ENCODE peak calls at places on chromosomes 5 and 9, in eight cellular contexts. T is prostate gland, P is hepatocyte, W is lower lobe of right lung, R is A549, Q is PC-3, K is heart right ventricle, J is psoas muscle. B is an unnamed sample. For H3K4me1, the result is how much of the 10 kb centered on the place peaks cover.

GRCh38 chr5:72510610-72511121 is 3.5 kb upstream of the ZNF366 start:
- DNase-seq in R (no peak), W (no peak), J (peak), T (no peak), K (peak), P (no peak), Q (peak), B (no peak)

GRCh38 chr9:111904889-111905288 is 8.3 kb downstream of the UGCG start:
- DNase-seq in P (no peak), R (no peak), Q (no peak), J (no peak), T (no peak), K (no peak), W (no peak), B (no peak)

GRCh38 chr5:122129332-122129731 is at the start of gene ZNF474:
- DNase-seq in Q (peak), P (peak), W (no peak), R (peak), T (peak), J (no peak), K (no peak), B (no peak)

GRCh38 chr5:153299891-153300290 is 190.6 kb upstream of the GRIA1 start:
- DNase-seq in K (no peak), J (no peak), Q (no peak), T (no peak), R (no peak), W (no peak), P (no peak), B (no peak)

GRCh38 chr9:98881836-98882568 is 61.7 kb upstream of the COL15A1 start:
- DNase-seq in K (no peak), W (no peak), Q (no peak), P (no peak), J (no peak), R (no peak), T (no peak), B (no peak)

GRCh38 chr9:107712390-107712789 is 222.8 kb upstream of the KLF4 start:
- DNase-seq in T (no peak), Q (peak), W (no peak), P (peak), J (no peak), R (peak), K (no peak), B (no peak)

GRCh38 chr5:105752801-105753200 is 1917.9 kb downstream of the EFNA5 start:
- DNase-seq in Q (peak), T (no peak), P (no peak), J (no peak), W (no peak), K (no peak), R (no peak), B (no peak)

GRCh38 chr5:177471610-177472356 is 1.7 kb downstream of the DBN1 start:
- DNase-seq in R (no peak), J (peak), K (peak), Q (no peak), W (no peak), T (no peak), P (no peak), B (no peak)

GRCh38 chr5:165334186-165334585 is 1828.8 kb downstream of the MAT2B start:
- DNase-seq in R (no peak), J (no peak), Q (peak), P (no peak), T (no peak), K (no peak), W (no peak), B (no peak)

GRCh38 chr9:107942870-107943269 is 453.3 kb upstream of the KLF4 start:
- DNase-seq in K (no peak), W (no peak), R (peak), Q (peak), T (no peak), J (no peak), P (no peak), B (no peak)

GRCh38 chr5:56757077-56757476 is 58.3 kb upstream of the MAP3K1 start:
- DNase-seq in T (no peak), R (no peak), J (no peak), W (no peak), Q (peak), P (no peak), K (no peak), B (peak)

GRCh38 chr5:10451137-10451824 is 9.6 kb downstream of the ROPN1L start:
- DNase-seq in J (no peak), R (no peak), T (no peak), W (no peak), Q (peak), K (no peak), P (no peak), B (no peak)

GRCh38 chr9:106861585-106862114 is 1.3 kb upstream of the ZNF462 start:
- DNase-seq in J (no peak), T (no peak), P (no peak), K (no peak), W (no peak), R (no peak), Q (no peak), B (no peak)

GRCh38 chr9:72524820-72525539 is 3.6 kb downstream of the TMC1 start:
- DNase-seq in J (no peak), W (no peak), P (peak), Q (peak), R (peak), T (peak), K (no peak), B (no peak)

GRCh38 chr5:62812653-62813329 is 234.2 kb downstream of the LRRC70 start:
- DNase-seq in R (no peak), K (no peak), Q (no peak), P (no peak), T (no peak), J (no peak), W (no peak), B (no peak)

GRCh38 chr5:67156976-67157583 is 39.5 kb downstream of the CD180 start:
- DNase-seq in P (peak), J (no peak), Q (peak), R (peak), T (no peak), K (no peak), W (no peak), B (peak)

GRCh38 chr9:112447283-112447761 is 39.3 kb upstream of the KIAA1958 start:
- DNase-seq in T (no peak), P (peak), Q (no peak), W (no peak), R (no peak), J (no peak), K (no peak), B (no peak)

GRCh38 chr9:89999176-89999533 is 394.3 kb downstream of the GADD45G start:
- DNase-seq in W (peak), P (no peak), K (no peak), J (no peak), Q (peak), T (peak), R (no peak), B (no peak)

GRCh38 chr9:134930404-134930803 is 12.7 kb upstream of the FCN1 start:
- DNase-seq in J (no peak), P (no peak), K (no peak), W (no peak), Q (no peak), T (no peak), R (no peak), B (no peak)

DNA sequence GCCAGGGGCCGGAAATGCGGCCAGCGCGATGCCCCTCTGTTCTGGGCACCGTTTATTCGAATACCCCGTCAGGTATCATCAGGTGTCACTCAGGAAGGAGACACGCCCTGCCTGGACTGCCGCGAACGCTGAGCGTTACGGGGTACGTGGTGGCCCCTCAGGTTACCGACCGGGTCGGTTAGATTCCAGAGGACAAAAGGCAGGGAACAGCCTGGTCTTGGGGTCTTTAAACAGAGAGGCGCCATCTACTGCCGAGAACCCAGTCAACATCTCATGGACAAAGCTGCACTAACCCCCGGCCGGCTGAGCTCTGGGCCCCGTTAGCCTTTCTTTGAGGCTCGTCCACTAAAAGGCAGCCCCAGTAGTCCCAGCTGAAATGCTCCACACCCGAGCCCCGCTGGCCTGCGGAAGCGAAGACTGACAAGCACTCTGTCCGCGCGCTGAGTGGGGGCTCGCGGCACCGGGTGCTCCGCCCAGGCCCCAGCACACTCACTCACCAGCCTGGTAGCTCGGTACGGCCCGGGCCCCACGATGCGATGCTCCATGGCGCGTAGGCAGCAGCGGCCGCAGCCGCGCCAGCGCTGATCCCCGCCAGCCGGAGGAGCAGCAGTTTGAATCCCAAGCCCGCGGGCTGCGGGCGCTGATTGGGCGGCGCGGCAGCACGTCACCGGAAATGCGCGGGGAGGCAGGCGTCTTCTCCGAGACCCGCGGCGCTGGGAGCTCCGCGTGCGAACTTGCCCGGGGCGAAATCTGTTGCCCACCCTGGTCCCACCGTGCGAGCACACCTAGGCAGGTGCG is at the start of gene DEPDC1B:
- DNase-seq in R (peak), T (peak), J (peak), P (peak), K (peak), W (peak), Q (peak), B (peak)
- TF ChIP-seq CTCF in R (peak), T (peak), J (no peak), P (peak), K (no peak), W (no peak), Q (peak), B (peak)

GRCh38 chr9:129273941-129274709 is 96.1 kb upstream of the IER5L start:
- DNase-seq in K (no peak), W (peak), T (no peak), P (no peak), J (peak), Q (no peak), R (no peak), B (no peak)

GRCh38 chr9:129270205-129270604 is 92.1 kb upstream of the IER5L start:
- DNase-seq in R (no peak), J (no peak), W (peak), T (no peak), K (no peak), Q (no peak), P (no peak), B (no peak)

GRCh38 chr9:129273136-129273895 is 95.3 kb upstream of the IER5L start:
- DNase-seq in R (no peak), T (no peak), K (no peak), W (peak), Q (no peak), P (no peak), J (peak), B (no peak)

GRCh38 chr9:129272348-129273025 is 94.4 kb upstream of the IER5L start:
- DNase-seq in P (no peak), J (peak), W (peak), Q (no peak), K (no peak), T (no peak), R (no peak), B (no peak)

DNA sequence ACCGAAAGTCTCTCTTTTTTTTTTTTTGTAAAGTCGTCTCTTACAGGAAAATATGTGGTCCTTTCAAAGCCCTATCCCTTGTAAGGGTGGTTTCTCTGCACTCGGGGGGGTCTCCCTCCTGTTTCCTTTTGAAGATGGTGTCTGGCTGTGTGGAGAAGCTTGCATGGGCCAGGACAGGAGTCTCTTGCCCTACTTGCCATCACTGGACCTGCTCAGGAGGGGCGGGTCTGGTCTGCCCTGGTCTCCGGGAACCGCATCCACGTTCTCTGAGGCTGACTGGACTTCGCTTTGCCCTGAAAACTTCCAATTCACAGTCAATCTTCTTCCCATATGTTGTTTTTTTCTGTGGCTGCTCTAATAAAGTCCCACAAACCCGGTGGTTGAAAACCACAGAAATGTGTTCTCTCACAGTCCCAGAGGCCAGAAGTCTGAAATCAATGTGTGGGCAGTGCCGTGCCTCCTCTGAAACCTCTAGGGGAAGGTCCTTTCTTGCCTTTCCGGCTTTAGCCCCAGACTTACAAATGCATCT is 92.9 kb upstream of the IER5L start:
- DNase-seq in R (no peak), P (no peak), J (peak), W (peak), Q (no peak), T (no peak), K (no peak), B (no peak)
- H3K4me3 ChIP-seq in R (no peak), P (no peak), J (no peak), W (no peak), Q (no peak), T (no peak), K (no peak), B (no peak)

GRCh38 chr9:127971357-127972315 is 9.2 kb downstream of the EEIG1 start:
- DNase-seq in R (no peak), T (no peak), K (no peak), J (no peak), W (peak), Q (no peak), P (peak), B (peak)
- H3K4me1 ChIP-seq in R (half or more), T (half or more), K (half or more), J (half or more), W (half or more), Q (under half), P (half or more), B (half or more)

GRCh38 chr5:150661086-150661485 is at the start of gene MYOZ3:
- DNase-seq in K (no peak), P (no peak), Q (no peak), W (no peak), T (no peak), R (no peak), J (peak), B (no peak)

GRCh38 chr5:150661821-150662596 is 958 bp downstream of the MYOZ3 start:
- DNase-seq in T (no peak), J (no peak), R (no peak), Q (no peak), P (no peak), W (no peak), K (no peak), B (no peak)

GRCh38 chr5:150662731-150663516 is 1.9 kb downstream of the MYOZ3 start:
- DNase-seq in R (no peak), W (no peak), K (no peak), T (no peak), Q (no peak), J (peak), P (no peak), B (no peak)

GRCh38 chr5:150663936-150664335 is 2.9 kb downstream of the MYOZ3 start:
- DNase-seq in W (no peak), T (no peak), R (no peak), P (no peak), K (no peak), J (no peak), Q (no peak), B (no peak)

GRCh38 chr5:150665044-150665443 is 4.0 kb downstream of the MYOZ3 start:
- DNase-seq in J (no peak), T (no peak), W (no peak), Q (no peak), K (no peak), R (no peak), P (no peak), B (no peak)
- TF ChIP-seq CTCF in J (no peak), T (no peak), W (no peak), Q (no peak), K (no peak), R (no peak), P (no peak), B (no peak)

GRCh38 chr9:81596671-81597426 is 92.5 kb downstream of the TLE1 start:
- DNase-seq in T (no peak), Q (no peak), J (no peak), K (no peak), R (no peak), P (no peak), W (no peak), B (no peak)
- H3K4me3 ChIP-seq in T (no peak), Q (no peak), J (no peak), K (no peak), R (no peak), P (no peak), W (no peak), B (no peak)

GRCh38 chr5:142945845-142946244 is 175.7 kb downstream of the ARHGAP26 start:
- DNase-seq in W (no peak), J (no peak), Q (no peak), T (no peak), K (no peak), P (no peak), R (no peak), B (no peak)
- H3K4me1 ChIP-seq in W (under half), J (under half), Q (under half), T (under half), K (under half), P (under half), R (under half), B (under half)